ENCODE peak calls at places on chromosome 13, in four cellular contexts. W is stomach, V is Peyer's patch, F is uterus. E is an unnamed sample. For H3K9me3, the result is how much of the 10 kb centered on the place peaks cover.

GRCh38 chr13:46355906-46356305 is 31.1 kb downstream of the RUBCNL start:
- DNase-seq in V (no peak), W (no peak), F (no peak), E (no peak)

GRCh38 chr13:93180376-93180966 is 46.1 kb upstream of the GPC6 start:
- DNase-seq in W (no peak), F (no peak), V (no peak), E (no peak)

GRCh38 chr13:97100821-97101220 is 106.5 kb upstream of the OXGR1 start:
- DNase-seq in W (no peak), V (no peak), F (no peak), E (no peak)

GRCh38 chr13:28622286-28622685 is 36.6 kb upstream of the POMP start:
- DNase-seq in W (peak), V (no peak), F (no peak), E (peak)

GRCh38 chr13:71056581-71056980 is 810.4 kb downstream of the DACH1 start:
- DNase-seq in F (no peak), V (no peak), W (no peak), E (no peak)

GRCh38 chr13:77620138-77620537 is 77.3 kb upstream of the SLAIN1 start:
- DNase-seq in F (no peak), W (no peak), V (no peak), E (no peak)

GRCh38 chr13:28471408-28471807 is 23.5 kb downstream of the FLT1 start:
- DNase-seq in F (no peak), V (no peak), W (no peak), E (no peak)

GRCh38 chr13:90386090-90386489 is 961.4 kb upstream of the MIR17HG start:
- DNase-seq in F (no peak), W (no peak), V (no peak), E (no peak)

GRCh38 chr13:81393686-81394085 is 1052.8 kb upstream of the SPRY2 start:
- DNase-seq in F (no peak), V (no peak), W (no peak), E (no peak)

GRCh38 chr13:108227651-108228272 is 9.6 kb downstream of the ABHD13 start:
- DNase-seq in W (no peak), V (no peak), F (no peak), E (no peak)

GRCh38 chr13:100722517-100722916 is 47.9 kb upstream of the TMTC4 start:
- DNase-seq in F (no peak), V (no peak), W (no peak), E (no peak)

GRCh38 chr13:51849145-51850101 is 4.4 kb upstream of the TMEM272 start:
- DNase-seq in V (no peak), W (no peak), F (no peak), E (no peak)

GRCh38 chr13:74250738-74251190 is 116.6 kb upstream of the KLF12 start:
- DNase-seq in V (no peak), W (no peak), F (no peak), E (no peak)

GRCh38 chr13:51223284-51224270 is 1.4 kb downstream of the FAM124A start:
- DNase-seq in V (no peak), F (peak), W (no peak), E (no peak)

GRCh38 chr13:61852116-61852515 is 436.5 kb upstream of the PCDH20 start:
- DNase-seq in W (no peak), V (no peak), F (no peak), E (no peak)

GRCh38 chr13:93118081-93118615 is 108.5 kb upstream of the GPC6 start:
- DNase-seq in V (no peak), W (no peak), F (no peak), E (no peak)

DNA sequence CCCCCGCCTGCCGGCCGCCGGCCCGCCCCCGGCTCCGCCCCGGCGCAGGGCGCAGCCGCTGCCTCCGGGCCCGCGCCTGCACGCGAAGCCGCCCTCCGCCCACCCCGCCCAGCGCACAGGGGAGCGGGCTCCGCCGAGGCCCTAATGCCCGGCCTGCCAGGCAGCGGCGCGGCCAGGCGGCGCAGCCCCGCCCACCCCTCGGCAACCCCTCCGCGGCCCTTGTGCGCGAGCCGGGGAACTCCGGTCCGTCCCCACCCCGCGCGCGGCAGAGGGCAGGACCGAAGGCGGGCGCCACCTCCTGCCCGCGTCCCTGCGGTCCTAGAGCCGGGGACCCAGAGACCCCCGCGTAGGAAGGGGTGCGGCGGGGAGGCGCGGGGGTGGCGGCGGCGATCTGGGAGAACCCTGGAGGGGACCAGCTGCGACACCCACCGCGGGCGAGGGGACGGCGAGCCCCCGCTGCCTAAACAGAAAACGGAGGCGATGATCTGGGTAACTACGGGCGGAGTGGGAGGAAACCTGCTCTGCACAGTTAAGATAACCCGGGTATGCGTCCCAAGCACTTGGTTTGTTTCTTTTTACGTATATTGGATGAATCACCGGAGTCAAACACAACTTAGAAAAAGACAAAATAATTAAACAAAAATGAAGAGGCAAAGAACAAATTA is 351 bp upstream of the USP12 start:
- DNase-seq in V (peak), F (peak), W (peak), E (peak)
- TF ChIP-seq POLR2A in V (no peak), F (peak), W (no peak), E (peak)

DNA sequence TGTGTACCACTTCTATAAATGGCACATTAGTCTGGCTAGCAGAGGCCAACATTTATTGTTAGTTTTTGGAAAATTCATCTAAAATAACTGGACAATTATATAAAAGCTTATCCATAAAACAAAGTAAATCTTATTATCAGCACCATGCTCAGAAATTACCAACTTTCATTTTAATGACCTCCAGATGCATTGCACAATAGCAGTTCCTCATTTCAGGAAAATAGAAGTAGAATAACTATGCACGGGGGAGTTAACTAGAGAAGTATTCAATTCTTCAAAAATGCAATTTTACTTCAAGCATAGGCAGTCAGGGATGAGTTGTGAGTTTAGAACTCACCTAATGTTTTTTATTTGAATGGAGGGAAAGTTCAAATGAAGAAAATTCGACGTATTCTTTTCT is 1023.5 kb downstream of the PCDH17 start:
- DNase-seq in F (no peak), V (no peak), W (no peak), E (no peak)
- H3K9me3 ChIP-seq in F (under half), V (under half), W (under half), E (under half)

GRCh38 chr13:50081899-50082425 is 66.7 kb downstream of the KCNRG start:
- DNase-seq in F (peak), W (peak), V (peak), E (peak)
- TF ChIP-seq POLR2A in F (peak), W (no peak), V (peak), E (peak)

GRCh38 chr13:18959996-18960395 is 221.6 kb downstream of the TUBA3C start:
- DNase-seq in V (no peak), W (no peak), F (no peak), E (no peak)

GRCh38 chr13:18960637-18961227 is 220.9 kb downstream of the TUBA3C start:
- DNase-seq in F (no peak), W (no peak), V (no peak), E (no peak)

GRCh38 chr13:18961383-18962117 is 220.1 kb downstream of the TUBA3C start:
- DNase-seq in W (no peak), F (no peak), V (no peak), E (no peak)

GRCh38 chr13:18956473-18957078 is 225.0 kb downstream of the TUBA3C start:
- DNase-seq in V (no peak), W (no peak), F (no peak), E (no peak)

DNA sequence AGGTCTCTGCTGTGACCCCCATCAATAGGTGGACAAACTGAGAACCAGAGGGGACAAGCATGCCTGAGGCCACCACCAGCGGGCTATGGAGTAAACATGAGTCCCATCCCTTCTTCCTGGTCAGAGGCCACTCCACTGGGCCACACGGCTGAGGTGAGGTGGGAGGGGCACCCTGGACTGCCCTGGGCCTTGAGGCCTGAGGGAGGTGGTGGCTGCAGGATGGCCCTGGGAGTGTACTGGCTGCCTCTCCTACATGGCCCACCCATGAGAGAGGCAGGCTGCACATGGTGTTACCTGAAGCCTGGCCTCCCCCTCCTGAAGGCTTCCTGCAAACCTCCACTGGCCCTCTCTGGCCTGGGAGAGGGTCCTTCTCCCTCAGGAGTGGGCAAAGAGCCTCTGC is 222.4 kb downstream of the TUBA3C start:
- DNase-seq in F (no peak), W (no peak), V (peak), E (no peak)
- H3K9me3 ChIP-seq in F (under half), W (under half), V (under half), E (under half)

GRCh38 chr13:31773538-31773937 is 34.2 kb downstream of the RXFP2 start:
- DNase-seq in F (no peak), W (no peak), V (no peak), E (no peak)
- TF ChIP-seq POLR2A in F (no peak), W (no peak), V (no peak), E (no peak)

GRCh38 chr13:18948664-18949488 is 232.7 kb downstream of the TUBA3C start:
- DNase-seq in W (no peak), F (no peak), V (peak), E (no peak)

GRCh38 chr13:18948012-18948663 is 233.5 kb downstream of the TUBA3C start:
- DNase-seq in W (no peak), F (no peak), V (peak), E (no peak)

GRCh38 chr13:18949970-18950369 is 231.7 kb downstream of the TUBA3C start:
- DNase-seq in W (no peak), V (peak), F (no peak), E (no peak)

GRCh38 chr13:18947376-18947977 is 234.1 kb downstream of the TUBA3C start:
- DNase-seq in V (peak), F (no peak), W (no peak), E (no peak)

GRCh38 chr13:18949489-18949761 is 232.2 kb downstream of the TUBA3C start:
- DNase-seq in W (no peak), F (no peak), V (peak), E (no peak)
- H3K9me3 ChIP-seq in W (under half), F (under half), V (under half), E (under half)

DNA sequence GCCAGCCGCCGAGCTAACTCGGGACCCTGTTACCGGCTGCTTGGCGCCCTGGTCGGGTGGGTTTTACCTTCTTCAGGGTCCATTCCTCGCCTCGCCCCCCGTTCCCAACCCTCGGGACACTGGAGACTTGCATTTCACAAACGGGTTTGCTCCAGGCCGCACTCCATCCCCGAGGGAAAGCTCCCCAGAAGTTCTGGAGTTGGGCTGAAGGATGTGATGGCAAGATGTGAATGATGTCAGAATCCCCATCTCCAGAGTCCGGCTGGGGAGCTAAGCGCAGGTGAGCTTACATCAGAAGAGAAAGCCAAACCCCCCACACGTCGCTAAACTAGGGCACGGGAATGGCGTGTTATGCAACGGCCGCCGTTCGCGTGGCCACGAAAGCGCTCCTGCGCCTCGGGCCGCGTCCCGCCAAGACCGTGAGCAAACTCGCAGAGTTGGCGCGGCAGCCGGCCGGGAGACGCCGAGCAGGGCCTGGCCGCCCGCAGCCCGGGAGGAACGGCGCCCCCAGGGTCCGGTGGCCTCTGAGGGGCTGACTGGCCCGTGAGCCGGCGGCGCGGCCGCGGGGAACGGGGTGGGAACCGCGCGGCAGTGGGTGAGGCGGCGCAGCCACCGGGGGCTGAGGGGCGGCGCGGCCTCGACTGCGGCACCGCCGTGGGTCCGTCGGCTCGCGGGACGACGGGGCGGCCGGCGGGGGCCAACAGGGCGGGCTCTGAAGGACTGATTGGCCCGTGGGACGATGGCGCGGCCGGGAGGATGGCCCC is 1.1 kb downstream of the LATS2 start:
- DNase-seq in F (peak), V (no peak), W (peak), E (peak)
- TF ChIP-seq POLR2A in F (no peak), V (no peak), W (no peak), E (peak)